ENCODE peak calls at places on chromosomes 3 and 15, in five cellular contexts. One of them, this sample, is unnamed.

GRCh38 chr3:15292765-15293522 is 39.4 kb downstream of the SH3BP5 start:
- DNase-seq in body of pancreas: peak; percentile 45
- DNase-seq in H1: no peak
- DNase-seq in uterus: peak; percentile 84
- DNase-seq in tibial artery: peak; percentile 97
- DNase-seq in this sample: no peak

GRCh38 chr3:70738310-70738681 is 425.9 kb upstream of the MDFIC2 start:
- DNase-seq in body of pancreas: no peak
- DNase-seq in H1: no peak
- DNase-seq in uterus: no peak
- DNase-seq in tibial artery: no peak
- DNase-seq in this sample: no peak

GRCh38 chr3:25420168-25420567 is 7.9 kb upstream of the RARB start:
- DNase-seq in body of pancreas: no peak
- DNase-seq in H1: no peak
- DNase-seq in uterus: no peak
- DNase-seq in tibial artery: no peak
- DNase-seq in this sample: no peak

GRCh38 chr3:11944052-11944673 is 60.0 kb upstream of the SYN2 start:
- DNase-seq in body of pancreas: peak; percentile 16
- DNase-seq in H1: peak; percentile 55
- DNase-seq in uterus: no peak
- DNase-seq in tibial artery: no peak
- DNase-seq in this sample: peak; percentile 50

GRCh38 chr15:74844319-74845207 is 1.6 kb upstream of the ULK3 start:
- DNase-seq in body of pancreas: no peak
- DNase-seq in H1: no peak
- DNase-seq in uterus: no peak
- DNase-seq in tibial artery: no peak
- DNase-seq in this sample: no peak

GRCh38 chr3:16482770-16483531 is 30.5 kb downstream of the RFTN1 start:
- DNase-seq in body of pancreas: no peak
- DNase-seq in H1: peak; percentile 55
- DNase-seq in uterus: no peak
- DNase-seq in tibial artery: no peak
- DNase-seq in this sample: no peak

GRCh38 chr3:46845397-46845859 is 17.8 kb downstream of the MYL3 start:
- DNase-seq in body of pancreas: peak; percentile 76
- DNase-seq in H1: no peak
- DNase-seq in uterus: peak; percentile 85
- DNase-seq in tibial artery: peak; percentile 85
- DNase-seq in this sample: peak; percentile 3

GRCh38 chr3:39064646-39065045 is 12.8 kb downstream of the WDR48 start:
- DNase-seq in body of pancreas: no peak
- DNase-seq in H1: no peak
- DNase-seq in uterus: no peak
- DNase-seq in tibial artery: no peak
- DNase-seq in this sample: no peak

GRCh38 chr3:150721285-150722130 is 17.8 kb upstream of the ERICH6 start:
- DNase-seq in body of pancreas: no peak
- DNase-seq in H1: no peak
- DNase-seq in uterus: no peak
- DNase-seq in tibial artery: no peak
- DNase-seq in this sample: peak; percentile 84

GRCh38 chr3:55860040-55860439 is 372.9 kb upstream of the WNT5A start:
- DNase-seq in body of pancreas: no peak
- DNase-seq in H1: no peak
- DNase-seq in uterus: no peak
- DNase-seq in tibial artery: no peak
- DNase-seq in this sample: peak; percentile 36

GRCh38 chr3:4584537-4585249 is 91.5 kb downstream of the ITPR1 start:
- DNase-seq in body of pancreas: no peak
- DNase-seq in H1: no peak
- DNase-seq in uterus: peak; percentile 62
- DNase-seq in tibial artery: peak; percentile 74
- DNase-seq in this sample: no peak

GRCh38 chr3:20958161-20958560 is 772.2 kb upstream of the SGO1 start:
- DNase-seq in body of pancreas: no peak
- DNase-seq in H1: no peak
- DNase-seq in uterus: no peak
- DNase-seq in tibial artery: no peak
- DNase-seq in this sample: no peak

GRCh38 chr3:113249111-113249510 is 37.8 kb downstream of the BOC start:
- DNase-seq in body of pancreas: no peak
- DNase-seq in H1: no peak
- DNase-seq in uterus: peak; percentile 51
- DNase-seq in tibial artery: no peak
- DNase-seq in this sample: no peak

GRCh38 chr3:138184994-138185393 is 2.1 kb upstream of the ARMC8 start:
- DNase-seq in body of pancreas: no peak
- DNase-seq in H1: no peak
- DNase-seq in uterus: no peak
- DNase-seq in tibial artery: no peak
- DNase-seq in this sample: no peak

GRCh38 chr3:110101361-110101760 is 764.0 kb upstream of the DPPA4 start:
- DNase-seq in body of pancreas: no peak
- DNase-seq in H1: no peak
- DNase-seq in uterus: no peak
- DNase-seq in tibial artery: no peak
- DNase-seq in this sample: no peak

GRCh38 chr15:31387483-31388118 is 61.0 kb downstream of the KLF13 start:
- DNase-seq in body of pancreas: peak; percentile 96
- DNase-seq in H1: no peak
- DNase-seq in uterus: no peak
- DNase-seq in tibial artery: peak; percentile 90
- DNase-seq in this sample: no peak

GRCh38 chr3:65953881-65954733 is 84.6 kb downstream of the MAGI1 start:
- DNase-seq in body of pancreas: peak; percentile 95
- DNase-seq in H1: no peak
- DNase-seq in uterus: no peak
- DNase-seq in tibial artery: peak; percentile 73
- DNase-seq in this sample: peak; percentile 61

GRCh38 chr3:65951836-65952505 is 86.7 kb downstream of the MAGI1 start:
- DNase-seq in body of pancreas: no peak
- DNase-seq in H1: no peak
- DNase-seq in uterus: no peak
- DNase-seq in tibial artery: no peak
- DNase-seq in this sample: no peak

GRCh38 chr3:65953301-65953812 is 85.4 kb downstream of the MAGI1 start:
- DNase-seq in body of pancreas: peak; percentile 96
- DNase-seq in H1: peak; percentile 67
- DNase-seq in uterus: no peak
- DNase-seq in tibial artery: no peak
- DNase-seq in this sample: no peak

GRCh38 chr3:65950340-65951326 is 88.1 kb downstream of the MAGI1 start:
- DNase-seq in body of pancreas: no peak
- DNase-seq in H1: no peak
- DNase-seq in uterus: no peak
- DNase-seq in tibial artery: no peak
- DNase-seq in this sample: peak; percentile 96

GRCh38 chr3:65952842-65953241 is 85.9 kb downstream of the MAGI1 start:
- DNase-seq in body of pancreas: no peak
- DNase-seq in H1: no peak
- DNase-seq in uterus: no peak
- DNase-seq in tibial artery: no peak
- DNase-seq in this sample: no peak
- H3K4me1 ChIP-seq in body of pancreas: peaks cover 78% of the 10 kb centered on the region
- H3K4me1 ChIP-seq in H1: peaks cover 17% of the 10 kb centered on the region
- H3K4me1 ChIP-seq in uterus: no peaks in the 10 kb centered on the region
- H3K4me1 ChIP-seq in tibial artery: no peaks in the 10 kb centered on the region
- H3K4me1 ChIP-seq in this sample: peaks cover 64% of the 10 kb centered on the region

GRCh38 chr3:50624634-50625033 is 7.7 kb downstream of the MAPKAPK3 start:
- DNase-seq in body of pancreas: no peak
- DNase-seq in H1: no peak
- DNase-seq in uterus: no peak
- DNase-seq in tibial artery: no peak
- DNase-seq in this sample: no peak
- H3K4me3 ChIP-seq in body of pancreas: no peak overlapping the region
- H3K4me3 ChIP-seq in H1: no peak overlapping the region
- H3K4me3 ChIP-seq in uterus: no peak overlapping the region
- H3K4me3 ChIP-seq in tibial artery: no peak overlapping the region
- H3K4me3 ChIP-seq in this sample: no peak overlapping the region

GRCh38 chr15:70194266-70194665 is 96.5 kb upstream of the TLE3 start:
- DNase-seq in body of pancreas: no peak
- DNase-seq in H1: no peak
- DNase-seq in uterus: no peak
- DNase-seq in tibial artery: no peak
- DNase-seq in this sample: no peak

GRCh38 chr15:70196314-70197291 is 98.9 kb upstream of the TLE3 start:
- DNase-seq in body of pancreas: peak; percentile 61
- DNase-seq in H1: peak; percentile 76
- DNase-seq in uterus: peak; percentile 40
- DNase-seq in tibial artery: peak; percentile 88
- DNase-seq in this sample: peak; percentile 98

GRCh38 chr15:70197318-70197944 is 99.7 kb upstream of the TLE3 start:
- DNase-seq in body of pancreas: no peak
- DNase-seq in H1: no peak
- DNase-seq in uterus: no peak
- DNase-seq in tibial artery: peak; percentile 39
- DNase-seq in this sample: no peak

GRCh38 chr15:70195171-70195807 is 97.6 kb upstream of the TLE3 start:
- DNase-seq in body of pancreas: no peak
- DNase-seq in H1: no peak
- DNase-seq in uterus: no peak
- DNase-seq in tibial artery: no peak
- DNase-seq in this sample: no peak

GRCh38 chr15:70195808-70196304 is 98.1 kb upstream of the TLE3 start:
- DNase-seq in body of pancreas: peak; percentile 94
- DNase-seq in H1: no peak
- DNase-seq in uterus: peak; percentile 88
- DNase-seq in tibial artery: peak; percentile 95
- DNase-seq in this sample: no peak
- H3K4me1 ChIP-seq in body of pancreas: peaks cover 21% of the 10 kb centered on the region
- H3K4me1 ChIP-seq in H1: peaks cover 19% of the 10 kb centered on the region
- H3K4me1 ChIP-seq in uterus: peaks cover 14% of the 10 kb centered on the region
- H3K4me1 ChIP-seq in tibial artery: no peaks in the 10 kb centered on the region
- H3K4me1 ChIP-seq in this sample: peaks cover 51% of the 10 kb centered on the region

GRCh38 chr15:68210821-68211655 is 5.9 kb upstream of the CALML4 start:
- DNase-seq in body of pancreas: peak; percentile 62
- DNase-seq in H1: peak; percentile 96
- DNase-seq in uterus: peak; percentile 64
- DNase-seq in tibial artery: peak; percentile 76
- DNase-seq in this sample: peak; percentile 63
- H3K4me3 ChIP-seq in body of pancreas: no peak overlapping the region
- H3K4me3 ChIP-seq in H1: no peak overlapping the region
- H3K4me3 ChIP-seq in uterus: no peak overlapping the region
- H3K4me3 ChIP-seq in tibial artery: peak overlapping the region; percentile 18
- H3K4me3 ChIP-seq in this sample: no peak overlapping the region

GRCh38 chr15:65072617-65073016 is 3.9 kb upstream of the KBTBD13 start:
- DNase-seq in body of pancreas: no peak
- DNase-seq in H1: no peak
- DNase-seq in uterus: no peak
- DNase-seq in tibial artery: no peak
- DNase-seq in this sample: no peak
- H3K4me1 ChIP-seq in body of pancreas: peaks cover 6% of the 10 kb centered on the region
- H3K4me1 ChIP-seq in H1: peaks cover 3% of the 10 kb centered on the region
- H3K4me1 ChIP-seq in uterus: peaks cover 42% of the 10 kb centered on the region
- H3K4me1 ChIP-seq in tibial artery: peaks cover 3% of the 10 kb centered on the region
- H3K4me1 ChIP-seq in this sample: peaks cover 9% of the 10 kb centered on the region

DNA sequence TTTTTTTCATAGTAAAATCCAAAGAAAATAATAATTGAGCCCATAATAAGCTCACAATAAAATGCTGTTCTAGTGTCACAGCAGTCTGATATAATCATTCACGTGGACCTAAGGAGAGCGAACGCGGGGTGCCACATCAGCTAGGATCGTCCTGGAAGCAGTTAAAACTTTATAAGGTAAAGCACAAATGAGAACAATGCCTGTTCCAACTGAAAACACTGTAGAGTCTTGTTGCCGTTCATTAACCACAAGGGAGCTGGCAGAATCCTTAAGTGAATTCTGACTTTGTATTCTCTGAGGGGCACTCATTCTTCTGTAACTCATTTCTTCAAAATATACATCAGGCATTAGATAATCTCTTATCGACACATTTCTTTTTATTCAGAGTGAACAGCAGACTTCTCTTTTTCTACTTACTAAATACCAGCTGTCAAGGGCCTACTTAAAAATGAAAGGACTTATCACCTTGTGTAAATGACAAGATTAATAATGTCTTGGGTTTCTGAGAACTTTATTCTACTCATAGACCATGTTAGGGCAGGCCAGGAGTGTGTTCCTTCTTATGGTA is 524.6 kb downstream of the MECOM start:
- DNase-seq in body of pancreas: no peak
- DNase-seq in H1: no peak
- DNase-seq in uterus: no peak
- DNase-seq in tibial artery: no peak
- DNase-seq in this sample: no peak
- H3K4me3 ChIP-seq in body of pancreas: no peak overlapping the region
- H3K4me3 ChIP-seq in H1: no peak overlapping the region
- H3K4me3 ChIP-seq in uterus: no peak overlapping the region
- H3K4me3 ChIP-seq in tibial artery: no peak overlapping the region
- H3K4me3 ChIP-seq in this sample: no peak overlapping the region

GRCh38 chr15:90035095-90035834 is 34.1 kb downstream of the ZNF710 start:
- DNase-seq in body of pancreas: peak; percentile 73
- DNase-seq in H1: no peak
- DNase-seq in uterus: peak; percentile 33
- DNase-seq in tibial artery: peak; percentile 82
- DNase-seq in this sample: no peak
- H3K4me1 ChIP-seq in body of pancreas: peaks cover 84% of the 10 kb centered on the region
- H3K4me1 ChIP-seq in H1: peaks cover 5% of the 10 kb centered on the region
- H3K4me1 ChIP-seq in uterus: peaks cover 5% of the 10 kb centered on the region
- H3K4me1 ChIP-seq in tibial artery: no peaks in the 10 kb centered on the region
- H3K4me1 ChIP-seq in this sample: peaks cover 44% of the 10 kb centered on the region

This sample was measured in A673.